ENCODE peak calls at places on chromosomes 2 and 18, in six cellular contexts. X is activated CD4-positive, alpha-beta T cell treated with anti-CD3 and anti-CD28 coated beads, Interleukin-2, amount 50 U/mL, for 1 hour; W is mesenchymal stem cell; S is LoVo; N is NCI-H226; U is HEK293T. Y is an unnamed sample.

GRCh38 chr18:49111191-49111988 is 160.6 kb upstream of the SMAD7 start:
- DNase-seq in X (no peak), W (no peak), S (no peak), N (no peak), U (no peak), Y (no peak)

GRCh38 chr2:100984892-100985307 is 17.2 kb upstream of the RPL31 start:
- DNase-seq in X (peak; percentile 80), W (peak; percentile 71), S (peak; percentile 72), N (peak; percentile 7), U (peak; percentile 81), Y (peak; percentile 29)

GRCh38 chr18:59357928-59358327 is 1.1 kb downstream of the LMAN1 start:
- DNase-seq in X (no peak), W (peak; percentile 77), S (peak; percentile 25), N (peak; percentile 51), U (no peak), Y (no peak)

GRCh38 chr2:8663997-8664396 is 17.9 kb upstream of the ID2 start:
- DNase-seq in X (no peak), W (no peak), S (no peak), N (no peak), U (no peak), Y (no peak)

GRCh38 chr2:82314836-82315472 is 2010.4 kb upstream of the LRRTM1 start:
- DNase-seq in X (no peak), W (no peak), S (no peak), N (no peak), U (no peak), Y (no peak)

GRCh38 chr18:23137788-23138216 is 2.5 kb downstream of the CABLES1 start:
- DNase-seq in X (no peak), W (no peak), S (no peak), N (no peak), U (no peak), Y (peak; percentile 42)

GRCh38 chr18:3889803-3890202 is 439.8 kb downstream of the TGIF1 start:
- DNase-seq in X (no peak), W (peak; percentile 7), S (no peak), N (peak; percentile 59), U (no peak), Y (no peak)

GRCh38 chr2:182170341-182170740 is 184.7 kb downstream of the PPP1R1C start:
- DNase-seq in X (no peak), W (no peak), S (no peak), N (no peak), U (no peak), Y (no peak)

GRCh38 chr18:8730080-8730827 is 24.9 kb downstream of the MTCL1 start:
- DNase-seq in X (no peak), W (peak; percentile 83), S (peak; percentile 85), N (peak; percentile 91), U (peak; percentile 28), Y (peak; percentile 5)